ENCODE peak calls at places on chromosomes 16 and 17, in ten cellular contexts. R is body of pancreas; B is ELR; K is activated CD4-positive, alpha-beta T cell treated with anti-CD3 and anti-CD28 coated beads, Interleukin-2, amount 10 ng/mL, durations not matched to agents 7 days and 5 days; Z is stimulated activated CD8-positive, alpha-beta memory T cell treated with anti-CD3 and anti-CD28 coated beads, Interleukin-2, amount 100 ng/mL, for 1 hour; A is heart left ventricle; M is pulmonary artery endothelial cell; C is GM04504; G is posterior cingulate gyrus; X is Daoy. I is an unnamed sample.

GRCh38 chr17:17765359-17765758 is 71.4 kb downstream of the SREBF1 start:
- DNase-seq in G (no peak), C (no peak), B (peak), K (no peak), X (no peak), A (no peak), R (no peak), Z (no peak), M (no peak), I (no peak)

GRCh38 chr17:74619077-74619673 is 4.4 kb downstream of the CD300E start:
- DNase-seq in X (no peak), B (no peak), C (no peak), A (no peak), Z (no peak), R (no peak), K (no peak), M (no peak), G (no peak), I (no peak)

GRCh38 chr16:66176111-66176510 is 190.4 kb upstream of the CDH5 start:
- DNase-seq in B (no peak), G (no peak), R (no peak), C (no peak), A (no peak), X (no peak), Z (no peak), K (no peak), M (no peak), I (no peak)

GRCh38 chr17:82518826-82519810 is at the start of gene FOXK2:
- DNase-seq in C (peak), A (peak), R (peak), M (peak), K (peak), X (peak), Z (peak), G (peak), B (peak), I (peak)

GRCh38 chr16:678858-679807 is 1.1 kb upstream of the STUB1 start:
- DNase-seq in M (no peak), K (peak), A (peak), C (no peak), X (peak), B (peak), G (peak), Z (peak), R (peak), I (peak)

GRCh38 chr16:27258241-27258734 is 10.3 kb downstream of the NSMCE1 start:
- DNase-seq in Z (no peak), K (no peak), R (no peak), M (no peak), G (no peak), B (no peak), C (no peak), A (no peak), X (no peak), I (no peak)

GRCh38 chr16:17497648-17498047 is 26.9 kb upstream of the XYLT1 start:
- DNase-seq in C (no peak), R (no peak), K (no peak), A (no peak), X (peak), G (no peak), M (no peak), Z (no peak), B (peak), I (no peak)

GRCh38 chr16:89711601-89712475 is 8.9 kb downstream of the VPS9D1 start:
- DNase-seq in R (peak), C (no peak), K (peak), B (peak), A (no peak), G (no peak), M (no peak), X (peak), Z (peak), I (peak)

GRCh38 chr16:17578921-17579876 is 108.4 kb upstream of the XYLT1 start:
- DNase-seq in R (peak), M (no peak), A (peak), Z (peak), B (peak), K (peak), G (no peak), C (peak), X (peak), I (peak)

GRCh38 chr17:6241381-6241780 is 171.2 kb downstream of the WSCD1 start:
- DNase-seq in X (no peak), K (no peak), G (no peak), R (no peak), A (no peak), B (no peak), M (no peak), C (no peak), Z (no peak), I (no peak)

I was measured in frontal cortex.